ENCODE peak calls at places on chromosomes 12 and 14, in nine cellular contexts. Q is cardiac muscle cell, V is D721Med, K is lower leg skin, T is activated B cell treated with CpG ODN at 0.5 μM for 24 hours, A is mucosa of descending colon, R is endodermal cell, L is psoas muscle, Y is tibial artery. S is an unnamed sample.
A peak's percentile ranks its signal among the peaks of the same experiment; 100 is the strongest.

GRCh38 chr12:50055831-50056628 is 1.4 kb upstream of the ASIC1 start:
- DNase-seq in R (peak; percentile 92), A (peak; percentile 61), T (peak; percentile 39), Y (no peak), K (no peak), L (no peak), V (no peak), Q (peak; percentile 70), S (no peak)

GRCh38 chr14:105487449-105487985 is 831 bp downstream of the CRIP1 start:
- DNase-seq in Q (no peak), Y (peak; percentile 81), V (no peak), A (peak; percentile 69), T (peak; percentile 68), K (no peak), L (no peak), R (no peak), S (no peak)

GRCh38 chr14:50082784-50083466 is 33.4 kb downstream of the VCPKMT start:
- DNase-seq in T (peak; percentile 45), L (no peak), R (no peak), A (peak; percentile 56), V (no peak), K (no peak), Y (no peak), Q (no peak), S (no peak)

GRCh38 chr12:98816720-98817119 is 171.6 kb downstream of the APAF1 start:
- DNase-seq in V (no peak), Q (no peak), A (no peak), K (no peak), R (no peak), T (no peak), Y (no peak), L (no peak), S (no peak)

GRCh38 chr12:124637163-124637562 is 69.8 kb upstream of the NCOR2 start:
- DNase-seq in A (no peak), Y (no peak), V (no peak), K (no peak), R (no peak), L (no peak), Q (no peak), T (no peak), S (no peak)

GRCh38 chr12:107805488-107806180 is 31.1 kb downstream of the ASCL4 start:
- DNase-seq in K (no peak), Q (no peak), V (no peak), Y (no peak), T (no peak), R (no peak), L (no peak), A (no peak), S (no peak)

GRCh38 chr12:76757694-76758093 is 6.2 kb upstream of the ZDHHC17 start:
- DNase-seq in L (no peak), A (no peak), V (no peak), Q (no peak), R (no peak), Y (no peak), K (no peak), T (no peak), S (no peak)

GRCh38 chr14:30214456-30215090 is 286.9 kb upstream of the PRKD1 start:
- DNase-seq in R (peak; percentile 52), V (peak; percentile 13), L (no peak), Q (peak; percentile 66), A (peak; percentile 16), K (no peak), Y (no peak), T (no peak), S (no peak)

GRCh38 chr12:68109444-68110217 is 49.9 kb downstream of the IFNG start:
- DNase-seq in Y (no peak), L (no peak), T (no peak), R (peak; percentile 63), Q (no peak), V (no peak), K (no peak), A (no peak), S (no peak)

GRCh38 chr12:85405781-85406522 is 125.9 kb downstream of the ALX1 start:
- DNase-seq in L (no peak), Y (no peak), Q (no peak), V (no peak), R (no peak), A (no peak), T (no peak), K (no peak), S (no peak)

GRCh38 chr12:57223191-57224165 is 6.0 kb upstream of the SHMT2 start:
- DNase-seq in K (no peak), V (no peak), T (no peak), R (no peak), Y (no peak), L (no peak), A (no peak), Q (no peak), S (no peak)

GRCh38 chr12:57226588-57227314 is 2.8 kb upstream of the SHMT2 start:
- DNase-seq in L (no peak), V (no peak), A (no peak), Q (no peak), R (peak; percentile 86), K (no peak), T (no peak), Y (no peak), S (no peak)

GRCh38 chr12:57225680-57226190 is 3.8 kb upstream of the SHMT2 start:
- DNase-seq in K (no peak), Y (no peak), T (no peak), L (no peak), V (no peak), R (no peak), Q (no peak), A (no peak), S (no peak)

GRCh38 chr12:57224278-57224972 is 5.1 kb upstream of the SHMT2 start:
- DNase-seq in K (no peak), V (no peak), T (no peak), A (no peak), R (no peak), Y (no peak), L (no peak), Q (no peak), S (no peak)

GRCh38 chr12:57224973-57225679 is 4.4 kb upstream of the SHMT2 start:
- DNase-seq in A (peak; percentile 69), V (no peak), K (no peak), R (peak; percentile 97), Y (no peak), Q (peak; percentile 59), T (peak; percentile 64), L (no peak), S (no peak)
- TF ChIP-seq CTCF in A (peak; percentile 84), V (no peak), K (no peak), R (peak; percentile 98), Y (no peak), Q (peak; percentile 65), T (no peak), L (peak; percentile 43), S (peak; percentile 56)

GRCh38 chr12:119235352-119235751 is 56.6 kb downstream of the HSPB8 start:
- DNase-seq in V (no peak), R (peak; percentile 85), Y (no peak), T (no peak), L (no peak), K (no peak), Q (peak; percentile 32), A (no peak), S (no peak)
- TF ChIP-seq CTCF in V (peak; percentile 34), R (peak; percentile 86), Y (no peak), T (no peak), L (peak; percentile 22), K (no peak), Q (no peak), A (no peak), S (no peak)

GRCh38 chr14:101557811-101558738 is 3.2 kb upstream of the DIO3 start:
- DNase-seq in Q (no peak), L (peak; percentile 73), A (no peak), V (no peak), R (peak; percentile 68), Y (peak; percentile 82), T (no peak), K (peak; percentile 40), S (no peak)
- TF ChIP-seq CTCF in Q (peak; percentile 26), L (peak; percentile 5), A (no peak), V (no peak), R (peak; percentile 57), Y (peak; percentile 21), T (no peak), K (no peak), S (peak; percentile 8)

GRCh38 chr14:35337557-35338255 is 45.5 kb downstream of the PSMA6 start:
- DNase-seq in Q (no peak), R (peak; percentile 63), V (no peak), A (no peak), Y (no peak), K (no peak), T (no peak), L (no peak), S (no peak)
- TF ChIP-seq CTCF in Q (no peak), R (peak; percentile 4), V (no peak), A (no peak), Y (no peak), K (no peak), T (no peak), L (no peak), S (no peak)

GRCh38 chr14:96568646-96569045 is 66.5 kb downstream of the PAPOLA start:
- DNase-seq in Y (no peak), V (no peak), T (no peak), L (no peak), K (no peak), Q (no peak), A (no peak), R (no peak), S (no peak)

GRCh38 chr14:96559571-96559970 is 57.4 kb downstream of the PAPOLA start:
- DNase-seq in K (no peak), T (no peak), A (no peak), Y (no peak), V (no peak), R (no peak), L (no peak), Q (no peak), S (no peak)

GRCh38 chr14:96565811-96566210 is 63.6 kb downstream of the PAPOLA start:
- DNase-seq in T (no peak), L (no peak), R (no peak), Q (no peak), Y (no peak), K (no peak), A (no peak), V (no peak), S (no peak)

GRCh38 chr14:96567289-96567899 is 65.2 kb downstream of the PAPOLA start:
- DNase-seq in T (no peak), R (no peak), Q (peak; percentile 41), Y (no peak), A (peak; percentile 25), K (no peak), V (no peak), L (no peak), S (no peak)

GRCh38 chr14:96564389-96564788 is 62.2 kb downstream of the PAPOLA start:
- DNase-seq in A (no peak), V (no peak), Q (no peak), Y (no peak), T (no peak), K (no peak), R (no peak), L (no peak), S (no peak)
- TF ChIP-seq CTCF in A (no peak), V (peak; percentile 13), Q (peak; percentile 16), Y (no peak), T (no peak), K (no peak), R (no peak), L (no peak), S (no peak)